ENCODE peak calls at places on chromosomes 2 and 18, in five cellular contexts. A is fibroblast of mammary gland, W is GM12865, X is endothelial cell, F is epithelial cell of esophagus. Z is an unnamed sample.

GRCh38 chr2:85400541-85400940 is 9.6 kb downstream of the CAPG start:
- DNase-seq in F (no peak), X (no peak), A (no peak), W (no peak), Z (no peak)

GRCh38 chr2:25697559-25698341 is 24.4 kb upstream of the DTNB start:
- DNase-seq in X (peak), A (no peak), W (no peak), F (no peak), Z (no peak)

GRCh38 chr2:138094031-138094430 is 129.8 kb downstream of the HNMT start:
- DNase-seq in F (no peak), A (no peak), W (no peak), X (no peak), Z (no peak)

GRCh38 chr2:46268196-46268595 is 29.0 kb upstream of the EPAS1 start:
- DNase-seq in W (peak), X (no peak), F (no peak), A (no peak), Z (peak)

GRCh38 chr18:58408665-58409064 is 220.2 kb downstream of the ALPK2 start:
- DNase-seq in F (no peak), X (no peak), A (no peak), W (no peak), Z (no peak)

GRCh38 chr2:68995911-68996310 is 17.1 kb upstream of the ANTXR1 start:
- DNase-seq in W (no peak), X (no peak), F (no peak), A (no peak), Z (no peak)

GRCh38 chr2:128472789-128473174 is 154.1 kb upstream of the HS6ST1 start:
- DNase-seq in X (no peak), W (peak), F (no peak), A (peak), Z (no peak)

GRCh38 chr2:73260338-73260984 is 23.8 kb downstream of the FBXO41 start:
- DNase-seq in X (peak), A (peak), W (peak), F (peak), Z (peak)

GRCh38 chr2:71995067-71995665 is 152.5 kb downstream of the CYP26B1 start:
- DNase-seq in W (no peak), F (peak), X (no peak), A (peak), Z (peak)

GRCh38 chr18:43484710-43485109 is 207.4 kb upstream of the SYT4 start:
- DNase-seq in A (no peak), X (no peak), W (no peak), F (peak), Z (no peak)

GRCh38 chr2:66840321-66841014 is 405.5 kb downstream of the MEIS1 start:
- DNase-seq in X (no peak), F (peak), A (peak), W (no peak), Z (peak)

GRCh38 chr2:26072925-26073768 is 39.3 kb downstream of the RAB10 start:
- DNase-seq in X (peak), F (no peak), A (peak), W (no peak), Z (no peak)

GRCh38 chr2:16161085-16161565 is 220.8 kb downstream of the MYCN start:
- DNase-seq in X (no peak), A (no peak), W (no peak), F (no peak), Z (no peak)

GRCh38 chr2:190467575-190468083 is 59.5 kb downstream of the MFSD6 start:
- DNase-seq in W (peak), X (no peak), F (peak), A (peak), Z (peak)

GRCh38 chr2:186780701-186781316 is 68.2 kb downstream of the ZSWIM2 start:
- DNase-seq in A (peak), X (no peak), W (peak), F (peak), Z (peak)

GRCh38 chr2:42193722-42194187 is 24.6 kb downstream of the EML4 start:
- DNase-seq in X (no peak), A (peak), F (no peak), W (no peak), Z (peak)

GRCh38 chr2:20576598-20577115 is 74.2 kb downstream of the HS1BP3 start:
- DNase-seq in F (no peak), X (no peak), W (peak), A (no peak), Z (peak)

GRCh38 chr2:175889557-175890355 is 112.3 kb downstream of the LNPK start:
- DNase-seq in X (no peak), W (no peak), F (no peak), A (no peak), Z (no peak)

GRCh38 chr2:47521666-47522285 is 118.8 kb downstream of the MSH2 start:
- DNase-seq in X (no peak), F (no peak), A (no peak), W (no peak), Z (no peak)

GRCh38 chr18:38718365-38718901 is 1152.8 kb upstream of the CELF4 start:
- DNase-seq in F (no peak), A (no peak), W (no peak), X (no peak), Z (no peak)

GRCh38 chr2:70785137-70785911 is 5.1 kb downstream of the FIGLA start:
- DNase-seq in F (peak), X (peak), A (peak), W (peak), Z (peak)

GRCh38 chr2:234834228-234834923 is 117.4 kb upstream of the SH3BP4 start:
- DNase-seq in F (no peak), A (no peak), W (no peak), X (no peak), Z (no peak)

GRCh38 chr18:40867452-40867851 is 1087.6 kb upstream of the PIK3C3 start:
- DNase-seq in A (peak), X (no peak), W (no peak), F (peak), Z (peak)

GRCh38 chr2:946073-947005 is 4.3 kb upstream of the SNTG2 start:
- DNase-seq in W (peak), X (no peak), F (no peak), A (no peak), Z (no peak)

GRCh38 chr18:3332376-3332775 is 70.4 kb downstream of the MYL12B start:
- DNase-seq in W (no peak), F (no peak), X (no peak), A (peak), Z (peak)

GRCh38 chr2:73982140-73982617 is 2.5 kb upstream of the TET3 start:
- DNase-seq in X (no peak), W (no peak), F (peak), A (peak), Z (peak)

GRCh38 chr2:218285604-218286003 is 6.7 kb downstream of the TMBIM1 start:
- DNase-seq in X (no peak), W (no peak), A (peak), F (peak), Z (peak)

GRCh38 chr18:23244431-23244830 is 109.1 kb downstream of the CABLES1 start:
- DNase-seq in X (no peak), F (no peak), W (no peak), A (no peak), Z (peak)

DNA sequence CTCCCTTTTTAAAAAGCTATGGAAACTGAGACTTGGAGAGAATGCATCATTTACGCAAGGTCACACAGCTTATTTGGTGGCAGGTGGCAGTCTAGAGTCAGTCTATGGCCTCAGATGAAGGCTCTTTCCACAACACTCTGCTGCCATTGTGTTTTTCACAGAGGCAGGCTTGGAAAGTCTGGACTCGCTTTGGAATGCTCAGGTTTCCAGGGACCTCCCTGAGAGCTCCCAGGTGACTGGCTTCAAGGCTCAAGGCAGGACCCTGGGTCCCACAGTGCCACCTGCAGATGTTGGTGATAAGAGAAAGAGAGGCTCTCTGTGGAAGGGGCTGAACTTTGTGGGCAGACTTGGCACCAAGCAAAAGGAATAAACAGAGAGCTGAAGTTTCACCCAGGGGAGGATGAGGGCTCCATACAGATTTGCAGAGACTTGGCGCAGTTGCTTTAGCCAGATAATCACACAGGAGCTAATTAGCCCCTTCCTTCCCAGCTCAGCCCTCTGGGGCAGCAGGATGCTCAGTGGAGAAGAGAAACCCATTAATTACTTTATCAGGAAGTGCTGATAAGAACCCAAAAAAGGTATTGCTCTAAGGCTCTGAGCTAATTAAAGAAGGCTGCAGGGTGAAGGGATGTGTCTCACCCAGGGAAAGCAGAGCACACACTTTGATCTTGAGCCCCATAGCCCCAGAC is 103.5 kb downstream of the LBH start:
- DNase-seq in X (no peak), A (no peak), W (peak), F (no peak), Z (no peak)
- TF ChIP-seq CTCF in X (no peak), A (no peak), W (peak), F (no peak), Z (no peak)

GRCh38 chr2:127142663-127143630 is 36.0 kb upstream of the BIN1 start:
- DNase-seq in A (peak), X (no peak), W (no peak), F (no peak), Z (no peak)

GRCh38 chr2:127146820-127147502 is 40.0 kb upstream of the BIN1 start:
- DNase-seq in A (peak), X (no peak), F (no peak), W (no peak), Z (no peak)

GRCh38 chr2:127146071-127146725 is 39.2 kb upstream of the BIN1 start:
- DNase-seq in W (no peak), A (no peak), F (no peak), X (no peak), Z (no peak)

GRCh38 chr2:127145255-127145899 is 38.4 kb upstream of the BIN1 start:
- DNase-seq in F (peak), A (peak), X (no peak), W (no peak), Z (peak)

DNA sequence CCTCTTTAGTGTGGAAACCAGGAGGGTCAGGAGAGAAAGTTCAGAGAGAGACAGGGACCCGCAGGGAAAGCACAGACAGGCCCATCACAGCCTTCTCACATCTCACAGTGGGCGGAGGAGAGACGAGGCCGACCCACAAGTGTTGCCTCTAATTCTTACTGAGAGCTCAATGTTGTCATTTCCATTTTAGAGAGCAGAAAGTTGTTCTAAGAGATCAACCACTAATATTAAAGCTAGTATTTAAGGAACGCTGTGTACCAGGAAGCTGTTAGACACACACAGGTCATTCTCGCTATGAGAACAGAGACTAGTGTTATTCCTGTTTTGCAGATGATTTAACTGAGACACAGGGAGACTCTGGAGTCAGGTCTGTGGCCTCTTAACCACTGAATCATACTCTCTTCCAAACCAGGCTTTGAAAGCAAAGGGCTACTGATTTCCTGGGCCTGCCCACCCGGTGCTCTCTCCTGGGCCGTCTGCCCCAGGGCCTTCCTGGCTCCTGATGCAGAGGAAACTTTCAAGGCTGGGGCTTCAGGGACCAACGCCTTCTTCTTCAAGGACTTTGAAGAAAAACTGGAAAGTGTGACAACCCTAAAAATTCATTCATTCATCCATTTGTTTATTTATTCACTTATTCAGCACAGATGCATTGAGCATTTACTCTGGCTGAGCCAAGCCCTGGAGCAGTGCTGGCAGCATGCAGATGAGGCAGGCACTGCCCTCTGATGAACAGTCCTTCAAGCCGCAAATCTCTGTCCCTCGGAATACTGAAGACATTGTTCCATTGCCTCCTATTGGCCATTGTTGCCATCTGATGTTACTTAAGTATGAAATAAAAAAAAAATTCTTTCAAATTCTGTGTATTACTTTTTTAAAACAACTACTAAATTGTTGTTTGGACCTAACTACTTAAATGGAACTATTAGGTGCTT is 37.2 kb upstream of the BIN1 start:
- DNase-seq in F (peak), A (peak), X (no peak), W (no peak), Z (peak)
- TF ChIP-seq CTCF in F (no peak), A (no peak), X (no peak), W (no peak), Z (no peak)

GRCh38 chr18:63262369-63263335 is 56.9 kb downstream of the BCL2 start:
- DNase-seq in F (no peak), W (no peak), X (no peak), A (no peak), Z (no peak)
- TF ChIP-seq CTCF in F (no peak), W (no peak), X (no peak), A (no peak), Z (no peak)

GRCh38 chr2:189179607-189179979 is at the start of gene COL5A2:
- DNase-seq in A (peak), F (peak), W (no peak), X (peak), Z (peak)

GRCh38 chr2:189177441-189177840 is 2.1 kb downstream of the COL5A2 start:
- DNase-seq in F (no peak), W (no peak), X (no peak), A (no peak), Z (no peak)

GRCh38 chr2:189175869-189176431 is 3.6 kb downstream of the COL5A2 start:
- DNase-seq in A (no peak), W (no peak), X (no peak), F (no peak), Z (no peak)

GRCh38 chr2:189178726-189179606 is 595 bp downstream of the COL5A2 start:
- DNase-seq in A (peak), F (peak), X (peak), W (no peak), Z (peak)

GRCh38 chr2:189178007-189178406 is 1.6 kb downstream of the COL5A2 start:
- DNase-seq in W (no peak), A (peak), F (peak), X (no peak), Z (peak)
- TF ChIP-seq CTCF in W (no peak), A (peak), F (no peak), X (peak), Z (peak)

GRCh38 chr18:28357785-28358401 is 181.0 kb upstream of the CDH2 start:
- DNase-seq in F (no peak), X (no peak), W (no peak), A (no peak), Z (no peak)
- TF ChIP-seq CTCF in F (peak), X (peak), W (peak), A (peak), Z (peak)

DNA sequence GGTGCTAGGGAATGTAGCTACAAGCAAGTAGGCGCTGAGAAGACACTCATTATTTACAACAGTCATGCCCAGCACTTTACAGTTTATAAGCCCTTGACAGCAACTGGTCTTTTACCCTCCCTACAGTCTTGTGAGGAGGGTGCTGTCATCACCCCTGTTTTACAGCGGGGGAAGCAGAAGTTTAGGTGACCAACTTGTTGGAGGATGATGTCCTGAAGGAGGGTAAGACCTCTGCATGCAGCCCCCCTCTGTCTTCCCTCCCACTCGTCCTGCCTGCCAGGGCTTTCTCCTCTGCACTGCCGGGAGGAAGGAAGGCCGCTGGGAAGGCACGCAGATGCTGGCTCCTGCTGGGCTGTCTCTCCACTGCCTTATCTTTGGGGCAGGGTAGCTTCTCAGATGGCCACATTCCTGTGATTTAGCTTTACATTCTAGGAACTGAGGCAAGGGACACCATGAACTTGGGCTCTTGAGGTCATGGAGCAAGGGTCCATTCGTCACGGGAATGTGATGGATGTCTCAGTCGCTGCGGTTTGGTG is 972 bp downstream of the IL1R1 start:
- DNase-seq in X (no peak), F (no peak), W (no peak), A (peak), Z (peak)
- TF ChIP-seq CTCF in X (no peak), F (no peak), W (no peak), A (no peak), Z (no peak)

GRCh38 chr2:79530443-79530842 is 17.6 kb downstream of the CTNNA2 start:
- DNase-seq in F (no peak), X (peak), W (no peak), A (peak), Z (no peak)
- TF ChIP-seq CTCF in F (no peak), X (peak), W (no peak), A (no peak), Z (no peak)